ENCODE peak calls at places on chromosome 10, in ten cellular contexts. Z, Y, P, O, N, L, S, W, X and D are unnamed samples.

GRCh38 chr10:9254353-9254752 is 1199.9 kb downstream of the GATA3 start:
- DNase-seq in L (no peak), P (no peak), N (no peak), W (peak), O (peak), Y (no peak), X (no peak), S (no peak), Z (no peak), D (no peak)

GRCh38 chr10:121092341-121093099 is 241.4 kb downstream of the WDR11 start:
- DNase-seq in W (no peak), N (peak), S (no peak), X (no peak), P (no peak), Y (no peak), L (no peak), Z (no peak), O (no peak), D (no peak)

GRCh38 chr10:128992770-128993169 is 474.3 kb upstream of the MGMT start:
- DNase-seq in Z (no peak), P (no peak), S (no peak), L (no peak), W (no peak), Y (no peak), X (no peak), O (no peak), N (no peak), D (no peak)

GRCh38 chr10:97399843-97400545 is 1.1 kb downstream of the RRP12 start:
- DNase-seq in S (no peak), P (peak), O (no peak), Y (peak), W (peak), X (peak), N (peak), Z (no peak), L (no peak), D (no peak)

GRCh38 chr10:48509974-48510692 is 94.7 kb downstream of the ARHGAP22 start:
- DNase-seq in N (no peak), S (no peak), L (no peak), P (peak), X (no peak), Z (no peak), Y (peak), W (no peak), O (no peak), D (no peak)

GRCh38 chr10:69655868-69656555 is 26.0 kb downstream of the FAM241B start:
- DNase-seq in N (no peak), W (no peak), S (no peak), O (no peak), L (no peak), P (no peak), X (no peak), Z (no peak), Y (no peak), D (no peak)

GRCh38 chr10:75358835-75359421 is 42.6 kb downstream of the ZNF503 start:
- DNase-seq in Y (no peak), W (peak), N (peak), Z (no peak), S (no peak), L (no peak), P (peak), X (peak), O (peak), D (no peak)

GRCh38 chr10:79487296-79488194 is 24.8 kb upstream of the EIF5AL1 start:
- DNase-seq in L (no peak), O (no peak), Z (no peak), Y (peak), N (peak), P (peak), W (no peak), X (peak), S (no peak), D (no peak)

GRCh38 chr10:95836610-95837367 is 71.0 kb upstream of the CC2D2B start:
- DNase-seq in Y (no peak), P (no peak), N (no peak), O (no peak), X (no peak), Z (no peak), S (no peak), L (no peak), W (no peak), D (no peak)

GRCh38 chr10:23192741-23193434 is 776 bp downstream of the PTF1A start:
- DNase-seq in P (no peak), S (no peak), W (no peak), Y (peak), N (no peak), L (no peak), X (peak), O (no peak), Z (no peak), D (no peak)

GRCh38 chr10:102639527-102639926 is 4.8 kb upstream of the TRIM8 start:
- DNase-seq in X (no peak), P (no peak), N (no peak), Z (no peak), W (no peak), Y (no peak), O (no peak), S (no peak), L (no peak), D (no peak)